ENCODE peak calls at places on chromosomes 16 and 17, in ten cellular contexts. L, C, N, K, D, T, A, M, S and G are unnamed samples.

GRCh38 chr16:64580558-64580957 is 541.3 kb downstream of the CDH11 start:
- DNase-seq in L (no peak), C (no peak), N (no peak), K (no peak), D (no peak), T (no peak), A (no peak), M (no peak), S (no peak), G (no peak)

GRCh38 chr17:8479431-8479947 is 43.8 kb downstream of the NDEL1 start:
- DNase-seq in L (peak), C (peak), N (peak), K (peak), D (no peak), T (no peak), A (no peak), M (no peak), S (peak), G (no peak)

GRCh38 chr17:55931448-55931847 is 180.6 kb downstream of the PCTP start:
- DNase-seq in L (no peak), C (no peak), N (no peak), K (no peak), D (no peak), T (no peak), A (no peak), M (no peak), S (no peak), G (no peak)

GRCh38 chr17:29699283-29699682 is 76.6 kb upstream of the CORO6 start:
- DNase-seq in L (no peak), C (no peak), N (no peak), K (no peak), D (no peak), T (no peak), A (no peak), M (no peak), S (no peak), G (no peak)

GRCh38 chr17:82273327-82274133 is at the start of gene CSNK1D:
- DNase-seq in L (peak), C (peak), N (peak), K (peak), D (no peak), T (peak), A (peak), M (peak), S (peak), G (no peak)

GRCh38 chr16:26930776-26931175 is 136.0 kb upstream of the C16orf82 start:
- DNase-seq in L (no peak), C (no peak), N (no peak), K (no peak), D (no peak), T (no peak), A (no peak), M (no peak), S (no peak), G (no peak)

GRCh38 chr17:81978901-81979298 is 1.5 kb downstream of the ASPSCR1 start:
- DNase-seq in L (no peak), C (no peak), N (no peak), K (no peak), D (no peak), T (no peak), A (no peak), M (no peak), S (no peak), G (no peak)

GRCh38 chr17:65530985-65531507 is 30.4 kb downstream of the AXIN2 start:
- DNase-seq in L (no peak), C (no peak), N (peak), K (peak), D (peak), T (no peak), A (no peak), M (no peak), S (no peak), G (no peak)

GRCh38 chr17:31048780-31049179 is 46.0 kb upstream of the NF1 start:
- DNase-seq in L (no peak), C (no peak), N (no peak), K (peak), D (no peak), T (peak), A (no peak), M (no peak), S (no peak), G (no peak)

GRCh38 chr16:28167730-28168129 is 44.0 kb downstream of the XPO6 start:
- DNase-seq in L (no peak), C (no peak), N (no peak), K (no peak), D (no peak), T (no peak), A (no peak), M (no peak), S (no peak), G (no peak)

GRCh38 chr16:59192551-59193199 is 458.6 kb upstream of the GOT2 start:
- DNase-seq in L (no peak), C (no peak), N (peak), K (peak), D (no peak), T (peak), A (no peak), M (peak), S (peak), G (peak)

GRCh38 chr17:76390003-76390421 is 5.6 kb downstream of the SPHK1 start:
- DNase-seq in L (no peak), C (no peak), N (no peak), K (peak), D (no peak), T (no peak), A (no peak), M (no peak), S (no peak), G (no peak)

GRCh38 chr17:9177212-9177611 is 155.9 kb downstream of the NTN1 start:
- DNase-seq in L (peak), C (no peak), N (peak), K (no peak), D (peak), T (no peak), A (no peak), M (no peak), S (no peak), G (no peak)

GRCh38 chr16:674968-675883 is at the start of gene RHBDL1:
- DNase-seq in L (no peak), C (peak), N (no peak), K (peak), D (no peak), T (no peak), A (no peak), M (no peak), S (no peak), G (no peak)

GRCh38 chr17:7929158-7930029 is at the start of gene KCNAB3:
- DNase-seq in L (peak), C (peak), N (no peak), K (peak), D (peak), T (peak), A (peak), M (no peak), S (no peak), G (peak)

GRCh38 chr16:8173111-8173644 is 417.1 kb downstream of the TMEM114 start:
- DNase-seq in L (peak), C (peak), N (peak), K (peak), D (peak), T (peak), A (no peak), M (peak), S (peak), G (no peak)

GRCh38 chr17:43193251-43193650 is 18.4 kb upstream of the TMEM106A start:
- DNase-seq in L (no peak), C (no peak), N (no peak), K (no peak), D (no peak), T (no peak), A (no peak), M (no peak), S (no peak), G (no peak)

GRCh38 chr16:70483426-70483825 is 29.0 kb downstream of the FCSK start:
- DNase-seq in L (no peak), C (no peak), N (no peak), K (no peak), D (no peak), T (no peak), A (no peak), M (no peak), S (no peak), G (peak)

GRCh38 chr17:43372273-43372911 is 26.4 kb upstream of the ARL4D start:
- DNase-seq in L (peak), C (no peak), N (peak), K (no peak), D (no peak), T (no peak), A (no peak), M (no peak), S (no peak), G (peak)

GRCh38 chr17:35044181-35044580 is 19.3 kb downstream of the RFFL start:
- DNase-seq in L (no peak), C (no peak), N (no peak), K (no peak), D (no peak), T (no peak), A (no peak), M (no peak), S (no peak), G (no peak)

GRCh38 chr17:35048685-35049379 is 14.7 kb downstream of the RFFL start:
- DNase-seq in L (no peak), C (no peak), N (no peak), K (no peak), D (no peak), T (no peak), A (peak), M (no peak), S (no peak), G (no peak)

GRCh38 chr17:35046740-35047283 is 16.7 kb downstream of the RFFL start:
- DNase-seq in L (no peak), C (no peak), N (no peak), K (peak), D (no peak), T (peak), A (peak), M (no peak), S (peak), G (peak)

GRCh38 chr17:35050170-35050569 is 13.3 kb downstream of the RFFL start:
- DNase-seq in L (no peak), C (no peak), N (no peak), K (no peak), D (no peak), T (no peak), A (no peak), M (no peak), S (no peak), G (no peak)

DNA sequence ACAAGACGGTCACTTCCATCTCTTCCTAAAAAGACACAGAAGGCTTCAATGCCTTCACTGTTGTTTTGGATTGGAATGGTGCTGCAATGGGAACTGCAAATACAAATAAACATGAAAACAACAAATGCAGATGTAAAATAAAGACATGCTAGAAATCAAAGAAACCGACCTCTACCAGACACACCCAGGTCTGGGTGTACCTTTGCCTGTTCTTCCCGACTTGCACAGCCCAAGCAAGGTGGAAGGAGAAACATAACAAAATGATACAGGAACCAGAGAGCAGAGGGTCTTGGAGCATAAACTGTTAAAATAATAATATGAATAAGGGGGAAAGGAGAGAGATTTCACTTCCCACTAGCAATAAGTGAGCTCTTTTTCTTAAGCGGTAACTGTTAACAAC is 17.3 kb downstream of the RFFL start:
- DNase-seq in L (no peak), C (no peak), N (no peak), K (no peak), D (no peak), T (no peak), A (no peak), M (no peak), S (no peak), G (no peak)
- H3K4me3 ChIP-seq in L (no peak), C (peak), N (no peak), K (no peak), D (no peak), T (no peak), A (peak), M (no peak), S (peak), G (peak)

GRCh38 chr17:45269912-45270311 is 8.0 kb upstream of the SPATA32 start:
- DNase-seq in L (no peak), C (no peak), N (no peak), K (no peak), D (no peak), T (no peak), A (no peak), M (no peak), S (no peak), G (no peak)
- H3K4me3 ChIP-seq in L (no peak), C (no peak), N (no peak), K (no peak), D (no peak), T (no peak), A (no peak), M (no peak), S (no peak), G (no peak)

DNA sequence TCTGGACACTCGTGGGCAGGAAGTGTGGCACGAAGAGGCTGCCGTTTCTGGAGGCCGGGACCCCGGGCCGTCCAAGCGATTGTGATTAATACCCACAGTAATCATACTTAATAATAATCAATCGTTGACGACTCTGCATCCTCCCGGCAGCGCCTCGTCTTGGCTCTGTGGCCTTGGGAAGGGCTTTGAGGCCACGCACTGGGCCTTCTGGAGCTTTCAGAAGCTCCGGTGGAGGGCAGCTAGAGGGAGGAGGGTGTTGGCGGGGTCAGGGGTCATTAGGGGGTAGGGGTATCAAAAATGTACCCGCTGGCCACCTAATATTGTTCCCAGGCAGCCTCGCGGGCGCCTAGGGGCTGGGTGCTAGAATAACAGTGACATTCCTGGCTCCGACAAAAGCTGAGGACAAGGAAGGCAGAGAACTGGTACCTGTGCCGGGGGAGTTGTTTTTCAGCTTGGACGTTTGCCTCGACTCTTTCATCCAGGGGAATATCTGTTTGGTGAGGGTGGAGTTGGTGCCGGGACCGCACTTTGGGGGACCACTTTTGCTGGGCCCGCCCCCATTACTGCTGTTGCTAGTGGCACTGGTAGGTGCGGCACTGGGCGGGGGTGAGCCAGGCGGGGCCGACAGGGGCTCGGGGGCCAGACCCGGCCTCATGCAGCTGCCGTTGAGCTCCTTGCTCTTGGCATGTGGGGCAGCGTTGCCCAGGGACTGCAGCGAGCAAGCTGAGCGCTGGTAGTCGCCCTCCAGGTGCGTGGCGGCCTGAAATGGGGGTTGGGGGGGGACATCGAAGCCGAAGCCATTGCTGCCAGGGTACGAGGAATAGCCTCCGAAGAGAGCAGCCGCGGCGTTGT is 6.9 kb upstream of the HOXB2 start:
- DNase-seq in L (no peak), C (no peak), N (no peak), K (peak), D (no peak), T (no peak), A (no peak), M (no peak), S (no peak), G (no peak)
- H3K4me3 ChIP-seq in L (no peak), C (no peak), N (no peak), K (peak), D (no peak), T (no peak), A (no peak), M (no peak), S (no peak), G (no peak)

GRCh38 chr17:13398853-13399252 is 202.9 kb downstream of the HS3ST3A1 start:
- DNase-seq in L (no peak), C (no peak), N (no peak), K (no peak), D (no peak), T (no peak), A (no peak), M (no peak), S (no peak), G (no peak)
- H3K4me3 ChIP-seq in L (no peak), C (no peak), N (no peak), K (no peak), D (no peak), T (no peak), A (no peak), M (no peak), S (no peak), G (no peak)

GRCh38 chr17:47733414-47734288 is 615 bp downstream of the TBX21 start:
- DNase-seq in L (no peak), C (peak), N (no peak), K (no peak), D (no peak), T (no peak), A (peak), M (no peak), S (peak), G (no peak)

GRCh38 chr17:47731396-47731795 is 1.6 kb upstream of the TBX21 start:
- DNase-seq in L (no peak), C (peak), N (no peak), K (no peak), D (no peak), T (no peak), A (no peak), M (no peak), S (no peak), G (no peak)

GRCh38 chr17:47732399-47733046 is 513 bp upstream of the TBX21 start:
- DNase-seq in L (no peak), C (peak), N (no peak), K (no peak), D (no peak), T (no peak), A (no peak), M (no peak), S (no peak), G (no peak)

GRCh38 chr17:47735139-47735464 is 2.1 kb downstream of the TBX21 start:
- DNase-seq in L (no peak), C (peak), N (no peak), K (no peak), D (no peak), T (no peak), A (no peak), M (no peak), S (no peak), G (no peak)

GRCh38 chr17:47733047-47733413 is at the start of gene TBX21:
- DNase-seq in L (peak), C (peak), N (peak), K (no peak), D (no peak), T (peak), A (peak), M (no peak), S (peak), G (peak)
- H3K4me3 ChIP-seq in L (peak), C (peak), N (peak), K (no peak), D (peak), T (no peak), A (peak), M (no peak), S (peak), G (peak)

DNA sequence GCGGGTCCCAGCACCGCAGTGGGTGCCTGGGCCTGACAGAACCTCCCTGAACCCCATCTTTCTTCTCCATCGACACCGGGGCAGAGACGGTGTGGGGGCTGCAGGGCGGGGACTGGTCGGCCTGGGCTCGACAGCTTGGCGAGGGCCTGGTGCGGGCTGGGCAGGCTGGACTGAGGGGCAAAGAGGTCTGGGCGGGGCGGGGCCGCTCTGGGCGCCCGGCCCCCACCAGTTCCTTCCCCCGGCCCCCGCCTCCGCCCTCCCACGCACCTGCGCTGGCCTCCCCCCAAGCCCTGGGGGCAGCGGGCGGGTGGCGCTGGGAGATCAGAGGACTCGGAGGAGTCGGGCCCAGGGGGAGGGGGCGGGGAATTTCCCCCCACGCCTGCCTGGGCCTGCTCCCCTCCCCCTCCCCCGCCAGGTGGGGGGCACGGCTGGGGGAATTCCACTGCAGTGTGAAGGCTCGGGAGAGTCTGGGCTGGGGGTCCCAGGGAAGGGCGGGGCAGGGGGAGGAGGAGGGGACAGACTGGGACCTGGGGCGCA is 933 bp upstream of the KREMEN2 start:
- DNase-seq in L (no peak), C (peak), N (no peak), K (no peak), D (no peak), T (no peak), A (no peak), M (no peak), S (no peak), G (no peak)
- H3K4me3 ChIP-seq in L (peak), C (no peak), N (peak), K (no peak), D (peak), T (no peak), A (no peak), M (peak), S (peak), G (peak)

GRCh38 chr16:67393790-67394270 is 532 bp upstream of the TPPP3 start:
- DNase-seq in L (no peak), C (peak), N (no peak), K (no peak), D (no peak), T (no peak), A (no peak), M (no peak), S (no peak), G (no peak)
- H3K4me3 ChIP-seq in L (peak), C (peak), N (peak), K (peak), D (no peak), T (no peak), A (peak), M (no peak), S (no peak), G (no peak)